ENCODE peak calls at places on chromosomes 11 and 22, in five cellular contexts. P is left ventricle myocardium inferior, D is HFF-Myc, O is psoas muscle, M is fibroblast of lung. L is an unnamed sample.
A peak's percentile ranks its signal among the peaks of the same experiment; 100 is the strongest.

GRCh38 chr11:11468919-11469318 is 115.9 kb upstream of the CSNK2A3 start:
- DNase-seq in P (no peak), D (no peak), O (no peak), M (peak; percentile 25), L (peak; percentile 59)

GRCh38 chr11:32659672-32660071 is 76.0 kb downstream of the EIF3M start:
- DNase-seq in P (no peak), D (no peak), O (no peak), M (peak; percentile 1), L (no peak)

GRCh38 chr11:206516-207212 is 535 bp downstream of the BET1L start:
- DNase-seq in P (no peak), D (no peak), O (no peak), M (no peak), L (peak; percentile 59)

GRCh38 chr11:72829884-72830533 is 15.8 kb downstream of the ATG16L2 start:
- DNase-seq in P (no peak), D (no peak), O (no peak), M (no peak), L (no peak)

GRCh38 chr11:106827687-106828086 is 190.6 kb downstream of the GUCY1A2 start:
- DNase-seq in P (no peak), D (no peak), O (peak; percentile 9), M (no peak), L (no peak)

GRCh38 chr11:19472679-19473078 is 231.9 kb upstream of the E2F8 start:
- DNase-seq in P (no peak), D (no peak), O (no peak), M (no peak), L (no peak)

GRCh38 chr11:122917311-122917710 is 34.8 kb downstream of the JHY start:
- DNase-seq in P (no peak), D (no peak), O (peak; percentile 20), M (peak; percentile 79), L (no peak)

GRCh38 chr22:42868751-42869251 is 11.7 kb upstream of the ARFGAP3 start:
- DNase-seq in P (peak; percentile 72), D (no peak), O (peak; percentile 75), M (peak; percentile 75), L (no peak)

GRCh38 chr11:7536102-7536501 is 22.3 kb downstream of the PPFIBP2 start:
- DNase-seq in P (no peak), D (no peak), O (no peak), M (no peak), L (no peak)

GRCh38 chr22:32376681-32377080 is 19.0 kb downstream of the RFPL3 start:
- DNase-seq in P (no peak), D (no peak), O (no peak), M (no peak), L (no peak)
- H3K4me3 ChIP-seq in P (no peak overlapping the region), D (no peak overlapping the region), O (no peak overlapping the region), M (no peak overlapping the region), L (no peak overlapping the region)

DNA sequence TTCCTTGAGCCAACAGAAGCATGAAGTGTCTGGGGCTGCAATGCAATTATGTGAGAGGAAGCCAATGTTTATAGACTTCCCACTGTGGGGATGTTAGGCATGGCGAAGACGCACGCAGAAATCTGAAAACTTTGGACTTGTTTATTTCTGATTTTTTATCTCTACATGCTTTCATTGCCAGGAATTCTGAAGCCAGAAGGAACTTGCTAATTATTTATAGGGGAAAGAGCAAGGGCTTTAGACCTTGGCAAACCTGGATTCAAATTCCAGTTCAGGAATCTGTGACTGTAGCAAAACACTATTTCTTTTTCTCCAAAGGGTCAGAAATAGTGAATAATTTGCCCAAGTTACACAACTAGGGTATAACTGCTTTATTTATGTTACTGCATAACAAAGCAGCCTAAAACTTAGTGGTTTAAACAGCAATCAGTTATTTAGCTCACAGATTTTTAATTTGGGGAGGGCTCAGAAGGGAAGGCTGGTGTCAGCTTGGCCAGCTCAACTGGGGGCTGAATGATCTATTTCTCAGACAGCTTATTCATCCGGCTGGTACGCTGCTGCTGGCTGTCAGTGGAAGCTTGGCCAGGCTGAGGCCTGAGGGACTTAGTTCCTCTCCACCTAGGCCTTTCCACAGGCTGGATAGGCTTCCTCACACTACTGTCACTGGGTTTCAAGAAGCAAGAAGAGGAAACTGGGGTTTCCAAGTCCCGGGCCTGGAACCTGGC is 1.9 kb upstream of the OR6Q1 start:
- DNase-seq in P (no peak), D (no peak), O (no peak), M (peak; percentile 66), L (peak; percentile 65)
- H3K4me3 ChIP-seq in P (no peak overlapping the region), D (no peak overlapping the region), O (no peak overlapping the region), M (no peak overlapping the region), L (no peak overlapping the region)

GRCh38 chr11:15816996-15817395 is 539.4 kb downstream of the SOX6 start:
- DNase-seq in P (no peak), D (no peak), O (no peak), M (peak; percentile 70), L (no peak)
- H3K4me3 ChIP-seq in P (no peak overlapping the region), D (no peak overlapping the region), O (no peak overlapping the region), M (no peak overlapping the region), L (no peak overlapping the region)

GRCh38 chr11:130159139-130159538 is 443 bp upstream of the ST14 start:
- DNase-seq in P (no peak), D (no peak), O (no peak), M (no peak), L (no peak)
- H3K4me3 ChIP-seq in P (no peak overlapping the region), D (no peak overlapping the region), O (no peak overlapping the region), M (no peak overlapping the region), L (no peak overlapping the region)

GRCh38 chr11:64746486-64746885 is 2.5 kb upstream of the RASGRP2 start:
- DNase-seq in P (no peak), D (no peak), O (no peak), M (no peak), L (no peak)

GRCh38 chr11:64744544-64745218 is 739 bp upstream of the RASGRP2 start:
- DNase-seq in P (no peak), D (no peak), O (no peak), M (no peak), L (no peak)

GRCh38 chr11:64745219-64745522 is 1.2 kb upstream of the RASGRP2 start:
- DNase-seq in P (peak; percentile 88), D (no peak), O (peak; percentile 80), M (no peak), L (peak; percentile 80)

GRCh38 chr11:64743591-64744543 is at the start of gene RASGRP2:
- DNase-seq in P (peak; percentile 88), D (no peak), O (peak; percentile 87), M (no peak), L (peak; percentile 81)

GRCh38 chr11:64745523-64746328 is 1.8 kb upstream of the RASGRP2 start:
- DNase-seq in P (peak; percentile 92), D (no peak), O (peak; percentile 85), M (peak; percentile 72), L (peak; percentile 92)
- H3K4me3 ChIP-seq in P (peak overlapping the region; percentile 77), D (peak overlapping the region; percentile 11), O (peak overlapping the region; percentile 76), M (peak overlapping the region; percentile 37), L (peak overlapping the region; percentile 54)

GRCh38 chr11:6468712-6469495 is 4.8 kb downstream of the TRIM3 start:
- DNase-seq in P (peak; percentile 91), D (peak; percentile 59), O (peak; percentile 84), M (peak; percentile 55), L (peak; percentile 91)
- H3K4me3 ChIP-seq in P (no peak overlapping the region), D (no peak overlapping the region), O (no peak overlapping the region), M (no peak overlapping the region), L (no peak overlapping the region)

DNA sequence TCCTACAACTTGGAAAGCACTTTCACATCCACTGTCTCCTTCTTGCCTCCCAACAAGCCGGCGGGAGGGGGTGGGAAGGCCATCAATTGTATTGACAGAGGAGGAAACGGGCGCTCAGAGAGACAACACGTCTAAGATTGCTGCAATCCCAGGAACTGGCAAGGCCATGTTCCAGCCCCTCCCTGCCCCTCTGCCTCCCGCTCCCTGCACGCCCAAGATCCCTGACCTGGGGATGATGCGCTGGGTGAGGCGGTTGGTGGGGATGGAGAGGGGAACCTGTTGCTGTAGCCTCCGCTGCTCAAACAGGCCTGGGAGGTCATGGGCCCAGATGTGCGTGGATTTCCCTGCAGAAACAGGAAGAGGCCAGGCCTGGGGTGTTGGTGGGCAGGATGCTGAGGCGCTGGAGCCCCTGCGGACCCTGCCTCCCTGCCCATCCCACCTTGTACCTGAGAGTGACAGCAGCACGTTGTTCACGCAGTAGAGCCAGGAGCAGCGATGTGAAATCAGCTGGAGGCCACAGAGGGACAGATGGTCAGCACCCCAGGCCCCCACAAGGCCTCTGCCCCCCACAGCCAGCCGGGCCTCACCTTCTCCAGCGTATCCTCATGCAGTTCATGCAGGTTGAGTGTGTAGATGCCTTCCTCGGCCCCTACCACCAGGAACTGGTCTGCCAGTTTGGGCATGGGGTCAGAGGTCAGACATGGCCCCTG is 6.8 kb downstream of the MAP4K2 start:
- DNase-seq in P (no peak), D (no peak), O (no peak), M (no peak), L (no peak)
- H3K4me3 ChIP-seq in P (no peak overlapping the region), D (no peak overlapping the region), O (no peak overlapping the region), M (no peak overlapping the region), L (no peak overlapping the region)

L was measured in right atrium auricular region.